ENCODE peak calls at places on chromosomes 4 and X, in seven cellular contexts. N, K, D, B, A, J and Z are unnamed samples.

GRCh38 chr4:54226399-54227260 is 2.5 kb upstream of the PDGFRA start:
- DNase-seq in N (peak), K (peak), D (no peak), B (no peak), A (no peak), J (no peak), Z (no peak)

GRCh38 chr4:173494013-173494970 is 35.7 kb downstream of the HAND2 start:
- DNase-seq in N (peak), K (no peak), D (peak), B (peak), A (no peak), J (peak), Z (no peak)

GRCh38 chrX:105328773-105329172 is 108.3 kb upstream of the TEX13A start:
- DNase-seq in N (no peak), K (no peak), D (no peak), B (no peak), A (no peak), J (no peak), Z (no peak)

GRCh38 chr4:9800878-9801277 is 19.4 kb downstream of the DRD5 start:
- DNase-seq in N (no peak), K (no peak), D (no peak), B (no peak), A (no peak), J (no peak), Z (no peak)

GRCh38 chr4:23773884-23774636 is 115.8 kb downstream of the PPARGC1A start:
- DNase-seq in N (no peak), K (no peak), D (no peak), B (no peak), A (no peak), J (no peak), Z (no peak)

GRCh38 chr4:33881176-33881575 is 2363.1 kb downstream of the ARAP2 start:
- DNase-seq in N (no peak), K (no peak), D (no peak), B (no peak), A (no peak), J (no peak), Z (no peak)

GRCh38 chr4:133377286-133377685 is 228.2 kb downstream of the PCDH10 start:
- DNase-seq in N (no peak), K (no peak), D (no peak), B (no peak), A (no peak), J (no peak), Z (no peak)

GRCh38 chrX:2723316-2723879 is 28.4 kb upstream of the XG start:
- DNase-seq in N (no peak), K (no peak), D (no peak), B (no peak), A (no peak), J (no peak), Z (no peak)

GRCh38 chr4:107278791-107279481 is 242.8 kb upstream of the DKK2 start:
- DNase-seq in N (no peak), K (no peak), D (no peak), B (peak), A (no peak), J (no peak), Z (no peak)

GRCh38 chr4:141645611-141646340 is 9.4 kb downstream of the IL15 start:
- DNase-seq in N (no peak), K (no peak), D (no peak), B (no peak), A (no peak), J (no peak), Z (no peak)

GRCh38 chr4:66524778-66525177 is 854.5 kb upstream of the EPHA5 start:
- DNase-seq in N (no peak), K (no peak), D (no peak), B (no peak), A (no peak), J (no peak), Z (no peak)

GRCh38 chrX:56811599-56811998 is 82.6 kb downstream of the NBDY start:
- DNase-seq in N (no peak), K (no peak), D (no peak), B (no peak), A (no peak), J (no peak), Z (no peak)

GRCh38 chr4:95732061-95732460 is 107.8 kb upstream of the PDHA2 start:
- DNase-seq in N (no peak), K (no peak), D (no peak), B (no peak), A (no peak), J (no peak), Z (no peak)

GRCh38 chrX:63330681-63331080 is 20.5 kb downstream of the SPIN4 start:
- DNase-seq in N (no peak), K (no peak), D (no peak), B (no peak), A (no peak), J (no peak), Z (no peak)

GRCh38 chr4:159378056-159378616 is 275.3 kb downstream of the RAPGEF2 start:
- DNase-seq in N (no peak), K (no peak), D (no peak), B (no peak), A (no peak), J (no peak), Z (no peak)

GRCh38 chr4:167897116-167897515 is 195.2 kb upstream of the ANXA10 start:
- DNase-seq in N (no peak), K (no peak), D (peak), B (peak), A (no peak), J (peak), Z (no peak)

GRCh38 chr4:105106416-105106815 is 40.3 kb upstream of the TET2 start:
- DNase-seq in N (no peak), K (no peak), D (no peak), B (no peak), A (no peak), J (no peak), Z (no peak)

GRCh38 chr4:71584654-71585053 is 199.2 kb downstream of the GC start:
- DNase-seq in N (no peak), K (no peak), D (no peak), B (no peak), A (no peak), J (no peak), Z (no peak)

GRCh38 chrX:40652664-40653063 is 5.3 kb upstream of the CXorf38 start:
- DNase-seq in N (no peak), K (no peak), D (no peak), B (no peak), A (no peak), J (no peak), Z (no peak)

GRCh38 chr4:2254665-2255500 is 7.0 kb downstream of the MXD4 start:
- DNase-seq in N (peak), K (peak), D (no peak), B (no peak), A (no peak), J (no peak), Z (no peak)

GRCh38 chr4:147174561-147174960 is 228.9 kb upstream of the TTC29 start:
- DNase-seq in N (no peak), K (no peak), D (no peak), B (no peak), A (no peak), J (no peak), Z (no peak)

GRCh38 chr4:170675568-170676262 is 586.0 kb upstream of the AADAT start:
- DNase-seq in N (no peak), K (no peak), D (no peak), B (no peak), A (no peak), J (no peak), Z (no peak)

GRCh38 chr4:91064157-91064853 is 937.1 kb downstream of the CCSER1 start:
- DNase-seq in N (no peak), K (no peak), D (peak), B (peak), A (no peak), J (no peak), Z (no peak)

GRCh38 chrX:69070949-69071650 is 94.2 kb downstream of the PJA1 start:
- DNase-seq in N (no peak), K (peak), D (no peak), B (no peak), A (no peak), J (no peak), Z (no peak)

GRCh38 chrX:16394290-16394689 is 227.0 kb downstream of the MAGEB17 start:
- DNase-seq in N (no peak), K (no peak), D (no peak), B (no peak), A (no peak), J (no peak), Z (no peak)

GRCh38 chr4:8840816-8841455 is 30.7 kb downstream of the HMX1 start:
- DNase-seq in N (no peak), K (peak), D (no peak), B (no peak), A (no peak), J (no peak), Z (no peak)

GRCh38 chr4:62119195-62119594 is 919.1 kb downstream of the ADGRL3 start:
- DNase-seq in N (no peak), K (no peak), D (no peak), B (no peak), A (no peak), J (no peak), Z (no peak)
- TF ChIP-seq POLR2AphosphoS5 in N (no peak), K (no peak), D (no peak), B (no peak), A (no peak), J (no peak), Z (no peak)

GRCh38 chr4:25376754-25377571 is at the start of gene ANAPC4:
- DNase-seq in N (peak), K (peak), D (peak), B (peak), A (peak), J (peak), Z (peak)
- TF ChIP-seq POLR2A in N (no peak), K (peak), D (peak), B (peak), A (peak), J (peak), Z (peak)

DNA sequence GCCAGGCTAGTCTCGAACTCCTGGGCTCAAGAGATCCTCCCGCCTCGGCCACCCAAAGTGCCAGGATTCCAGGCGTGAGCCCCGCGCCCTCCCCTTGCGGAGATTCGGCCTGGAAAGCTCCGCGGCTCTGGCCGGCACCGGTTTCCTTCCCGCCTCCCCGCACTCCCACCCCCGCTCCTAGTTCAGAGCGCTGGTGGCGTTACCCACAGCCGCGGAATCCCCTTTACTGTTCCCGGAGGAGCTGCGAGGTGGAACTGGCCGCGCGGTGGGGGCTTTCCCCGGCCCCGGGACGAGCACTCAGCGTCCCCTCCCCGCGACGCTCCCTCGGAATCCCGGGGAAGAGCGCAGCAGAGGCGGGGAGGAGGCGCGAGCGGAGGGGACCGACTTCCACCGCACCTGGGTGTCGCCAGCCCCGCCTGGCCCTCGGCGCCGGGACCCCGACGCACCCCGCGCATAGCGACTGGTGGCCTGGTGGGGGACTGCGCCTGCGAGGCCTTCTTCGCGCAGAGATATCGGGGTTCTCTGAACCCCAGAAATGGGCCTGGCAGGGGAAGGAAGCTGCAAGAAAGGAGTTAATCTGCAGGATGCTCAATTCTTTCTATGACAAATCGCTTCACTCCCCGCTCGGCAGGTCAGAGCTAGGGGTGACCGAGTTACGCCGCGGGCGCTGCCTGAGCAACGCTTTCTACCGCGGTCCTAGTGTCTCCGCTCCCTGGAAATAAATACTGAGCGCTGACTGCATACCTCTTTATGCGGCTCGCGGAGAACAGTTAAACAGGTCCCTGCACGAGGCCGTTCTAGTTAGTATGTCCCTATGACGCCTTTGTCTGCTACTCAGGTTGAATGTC is 14.6 kb upstream of the SLC25A4 start:
- DNase-seq in N (no peak), K (no peak), D (no peak), B (no peak), A (peak), J (no peak), Z (peak)
- TF ChIP-seq POLR2AphosphoS5 in N (no peak), K (no peak), D (no peak), B (no peak), A (no peak), J (no peak), Z (no peak)

GRCh38 chr4:156950090-156950489 is 21.5 kb downstream of the PDGFC start:
- DNase-seq in N (no peak), K (no peak), D (no peak), B (no peak), A (no peak), J (no peak), Z (no peak)
- TF ChIP-seq POLR2A in N (no peak), K (no peak), D (no peak), B (no peak), A (no peak), J (no peak), Z (no peak)

GRCh38 chrX:109943092-109943739 is 59.7 kb upstream of the TMEM164 start:
- DNase-seq in N (no peak), K (no peak), D (no peak), B (no peak), A (no peak), J (no peak), Z (no peak)
- TF ChIP-seq POLR2AphosphoS5 in N (no peak), K (no peak), D (no peak), B (no peak), A (no peak), J (no peak), Z (no peak)

GRCh38 chrX:38803609-38804480 is 2.6 kb downstream of the MID1IP1 start:
- DNase-seq in N (peak), K (peak), D (peak), B (peak), A (peak), J (peak), Z (peak)

GRCh38 chrX:38806875-38807601 is 5.8 kb downstream of the MID1IP1 start:
- DNase-seq in N (no peak), K (no peak), D (no peak), B (peak), A (no peak), J (no peak), Z (no peak)

GRCh38 chrX:38806054-38806389 is 4.8 kb downstream of the MID1IP1 start:
- DNase-seq in N (no peak), K (no peak), D (no peak), B (no peak), A (no peak), J (no peak), Z (no peak)

GRCh38 chrX:38804481-38805293 is 3.4 kb downstream of the MID1IP1 start:
- DNase-seq in N (no peak), K (no peak), D (no peak), B (no peak), A (no peak), J (no peak), Z (no peak)

DNA sequence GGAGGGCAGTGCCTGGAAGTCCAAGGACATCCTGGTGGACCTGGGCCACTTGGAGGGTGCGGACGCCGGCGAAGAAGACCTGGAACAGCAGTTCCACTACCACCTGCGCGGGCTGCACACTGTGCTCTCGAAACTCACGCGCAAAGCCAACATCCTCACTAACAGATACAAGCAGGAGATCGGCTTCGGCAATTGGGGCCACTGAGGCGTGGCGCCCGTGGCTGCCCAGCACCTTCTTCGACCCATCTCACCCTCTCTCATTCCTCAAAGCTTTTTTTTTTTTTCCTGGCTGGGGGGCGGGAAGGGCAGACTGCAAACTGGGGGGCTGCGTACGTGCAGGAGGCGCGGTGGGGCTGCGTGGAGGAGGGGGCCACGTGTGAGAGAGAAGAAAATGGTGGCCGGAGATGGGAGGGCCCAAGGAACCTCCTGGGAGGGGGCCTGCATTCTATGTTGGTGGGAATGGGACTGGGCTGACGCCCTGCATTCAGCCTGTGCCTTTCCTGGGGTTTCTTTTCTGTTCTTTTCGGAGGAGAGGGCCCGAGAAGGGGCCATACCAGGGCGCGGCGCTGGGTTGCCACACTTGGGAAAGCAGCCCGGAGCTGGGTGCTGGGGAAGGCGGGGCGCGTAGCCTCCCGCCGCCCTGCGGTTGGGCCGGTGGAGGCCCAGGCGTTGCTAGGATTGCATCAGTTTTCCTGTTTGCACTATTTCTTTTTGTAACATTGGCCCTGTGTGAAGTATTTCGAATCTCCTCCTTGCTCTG is 4.2 kb downstream of the MID1IP1 start:
- DNase-seq in N (peak), K (peak), D (no peak), B (peak), A (no peak), J (no peak), Z (peak)
- TF ChIP-seq POLR2A in N (peak), K (no peak), D (no peak), B (no peak), A (peak), J (no peak), Z (peak)

GRCh38 chr4:20813698-20814097 is 113.4 kb downstream of the PACRGL start:
- DNase-seq in N (no peak), K (no peak), D (no peak), B (no peak), A (no peak), J (no peak), Z (no peak)
- TF ChIP-seq POLR2AphosphoS5 in N (no peak), K (no peak), D (no peak), B (no peak), A (no peak), J (no peak), Z (no peak)

GRCh38 chrX:94576367-94577004 is 902.5 kb downstream of the FAM133A start:
- DNase-seq in N (no peak), K (no peak), D (no peak), B (no peak), A (no peak), J (no peak), Z (no peak)
- TF ChIP-seq POLR2A in N (no peak), K (no peak), D (no peak), B (no peak), A (no peak), J (no peak), Z (no peak)